ENCODE peak calls at places on chromosome 7, in nine cellular contexts. Q, C, D, P, L, X, Z, N and K are unnamed samples. For H3K4me1, the result is how much of the 10 kb centered on the place peaks cover.

GRCh38 chr7:121872831-121873764 is at the start of gene PTPRZ1:
- DNase-seq in P (peak), Z (peak), N (no peak), L (no peak), D (no peak), Q (no peak), C (peak), X (no peak), K (peak)

GRCh38 chr7:24436131-24436920 is 136.9 kb upstream of the PALS2 start:
- DNase-seq in Q (no peak), L (no peak), C (no peak), N (no peak), X (no peak), D (no peak), Z (no peak), P (peak), K (no peak)

GRCh38 chr7:36667007-36667406 is 57.3 kb downstream of the AOAH start:
- DNase-seq in D (no peak), L (no peak), P (no peak), N (no peak), Q (no peak), X (no peak), C (no peak), Z (no peak), K (no peak)

GRCh38 chr7:95737828-95738505 is 34.4 kb upstream of the DYNC1I1 start:
- DNase-seq in Z (no peak), X (no peak), P (no peak), L (no peak), Q (no peak), N (no peak), C (no peak), D (no peak), K (no peak)

GRCh38 chr7:44914992-44915607 is 29.8 kb upstream of the PURB start:
- DNase-seq in D (no peak), N (no peak), P (no peak), C (no peak), X (no peak), Q (no peak), L (no peak), Z (no peak), K (no peak)

GRCh38 chr7:27149817-27150567 is 2.4 kb downstream of the HOXA3 start:
- DNase-seq in X (no peak), C (no peak), Z (peak), D (peak), P (no peak), N (no peak), Q (peak), L (no peak), K (no peak)

GRCh38 chr7:36490335-36490940 is 100.8 kb downstream of the ANLN start:
- DNase-seq in X (no peak), N (no peak), P (no peak), L (no peak), Z (no peak), Q (no peak), D (no peak), C (no peak), K (no peak)

GRCh38 chr7:42869131-42870020 is 42.5 kb downstream of the C7orf25 start:
- DNase-seq in Z (peak), L (no peak), P (no peak), D (no peak), X (no peak), Q (no peak), N (peak), C (no peak), K (no peak)

GRCh38 chr7:13848576-13849527 is 140.6 kb downstream of the ETV1 start:
- DNase-seq in L (no peak), P (no peak), D (no peak), Z (no peak), C (no peak), X (no peak), N (no peak), Q (no peak), K (no peak)

GRCh38 chr7:64557601-64558322 is 5.1 kb downstream of the ZNF680 start:
- DNase-seq in C (no peak), P (no peak), Q (no peak), L (no peak), X (no peak), Z (no peak), D (no peak), N (no peak), K (no peak)
- H3K4me3 ChIP-seq in C (no peak), P (no peak), Q (no peak), L (no peak), X (no peak), Z (no peak), D (no peak), N (no peak), K (no peak)

GRCh38 chr7:104252409-104253134 is 44.8 kb upstream of the ORC5 start:
- DNase-seq in Z (no peak), X (no peak), D (no peak), Q (no peak), L (peak), P (peak), N (peak), C (no peak), K (no peak)
- H3K4me1 ChIP-seq in Z (under half), X (under half), D (under half), Q (under half), L (under half), P (under half), N (under half), C (under half), K (under half)

DNA sequence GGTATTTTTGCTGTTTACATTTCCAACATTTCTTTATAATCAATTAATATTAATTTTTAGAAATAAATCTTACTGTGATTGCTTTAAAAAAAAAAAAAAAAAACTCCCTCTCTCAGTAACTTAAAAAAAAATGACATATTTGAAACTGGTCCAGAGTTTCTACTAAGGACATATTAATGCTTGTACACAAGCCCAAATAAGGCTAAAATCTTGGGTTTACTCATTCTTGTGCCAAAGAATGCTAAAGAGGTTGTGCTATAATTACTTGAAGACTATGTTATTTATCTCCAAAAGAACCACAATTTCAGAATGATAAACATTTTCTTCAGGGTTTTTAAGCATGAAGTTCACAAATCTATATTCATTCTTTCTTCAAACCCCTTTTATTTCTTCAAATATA is 39.4 kb upstream of the PHF14 start:
- DNase-seq in C (no peak), X (no peak), N (no peak), Z (no peak), L (no peak), D (no peak), P (no peak), Q (no peak), K (no peak)
- TF ChIP-seq POLR2AphosphoS5 in C (no peak), X (no peak), N (no peak), Z (no peak), L (no peak), D (no peak), P (no peak), Q (no peak), K (no peak)

DNA sequence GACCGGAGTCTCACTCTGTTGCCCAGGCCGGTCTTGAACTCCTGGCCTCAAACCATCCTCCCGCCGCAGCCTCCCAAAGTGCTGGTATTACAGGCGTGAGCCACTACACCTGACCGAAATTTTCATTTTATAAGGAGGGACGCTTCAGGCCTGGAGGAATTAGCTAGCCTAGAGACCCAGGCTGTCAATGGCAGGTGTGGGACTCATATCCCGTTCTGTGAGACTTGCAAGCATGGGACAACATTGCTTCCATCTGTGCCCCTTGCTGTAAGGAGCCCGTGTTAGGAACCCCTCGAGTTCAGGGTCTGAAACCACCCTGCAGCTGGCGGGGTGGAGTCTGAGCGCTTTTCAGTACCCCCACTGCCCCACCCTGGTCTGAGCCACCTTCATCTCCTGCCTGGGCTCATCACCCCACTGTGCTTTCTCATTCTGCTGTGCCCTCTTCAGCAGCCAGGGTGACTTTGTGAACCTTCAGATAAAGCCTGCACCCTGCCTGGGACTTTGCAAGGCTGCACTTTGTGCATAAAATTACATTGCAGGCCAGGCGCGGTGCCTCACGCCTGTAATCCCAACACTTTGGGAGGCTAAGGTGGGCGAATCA is 1.3 kb upstream of the DAGLB start:
- DNase-seq in D (no peak), C (no peak), P (peak), N (no peak), Z (no peak), Q (peak), X (no peak), L (peak), K (no peak)
- H3K4me3 ChIP-seq in D (no peak), C (no peak), P (peak), N (peak), Z (no peak), Q (peak), X (peak), L (no peak), K (no peak)

GRCh38 chr7:98283127-98283886 is 1.8 kb downstream of the BRI3 start:
- DNase-seq in P (no peak), C (no peak), X (no peak), N (no peak), D (peak), Q (peak), L (no peak), Z (no peak), K (peak)

GRCh38 chr7:98285132-98286092 is 3.9 kb downstream of the BRI3 start:
- DNase-seq in L (no peak), X (no peak), Z (no peak), Q (no peak), C (no peak), D (no peak), P (no peak), N (no peak), K (no peak)

GRCh38 chr7:98283887-98284222 is 2.4 kb downstream of the BRI3 start:
- DNase-seq in N (no peak), X (no peak), L (no peak), D (no peak), Z (no peak), P (no peak), Q (no peak), C (no peak), K (no peak)

GRCh38 chr7:98286093-98286525 is 4.6 kb downstream of the BRI3 start:
- DNase-seq in X (no peak), P (no peak), D (peak), Z (no peak), N (peak), L (peak), Q (peak), C (no peak), K (peak)

GRCh38 chr7:98284335-98285036 is 3.0 kb downstream of the BRI3 start:
- DNase-seq in P (no peak), L (peak), D (peak), C (no peak), Q (peak), N (no peak), X (no peak), Z (peak), K (peak)
- H3K4me1 ChIP-seq in P (under half), L (half or more), D (under half), C (under half), Q (half or more), N (half or more), X (under half), Z (under half), K (half or more)

GRCh38 chr7:4744391-4745264 is 30.8 kb upstream of the AP5Z1 start:
- DNase-seq in P (peak), L (peak), C (peak), N (peak), Z (peak), X (peak), Q (peak), D (peak), K (peak)
- TF ChIP-seq POLR2AphosphoS5 in P (no peak), L (peak), C (peak), N (peak), Z (peak), X (peak), Q (peak), D (peak), K (peak)